ENCODE peak calls at places on chromosome 6, in five cellular contexts. C is AG09319, V is right lobe of liver, Q is GM12865, S is Calu3. F is an unnamed sample.

GRCh38 chr6:75210885-75211739 is 5.3 kb upstream of the COL12A1 start:
- DNase-seq in S (peak), V (no peak), Q (peak), C (no peak), F (no peak)

GRCh38 chr6:48775157-48775556 is 664.2 kb upstream of the PTCHD4 start:
- DNase-seq in C (no peak), S (no peak), Q (no peak), V (no peak), F (no peak)

GRCh38 chr6:28205879-28206278 is 19.2 kb upstream of the ZSCAN9 start:
- DNase-seq in C (no peak), V (no peak), S (no peak), Q (no peak), F (no peak)

GRCh38 chr6:127606131-127606562 is 29.2 kb downstream of the C6orf58 start:
- DNase-seq in C (peak), Q (peak), V (no peak), S (peak), F (no peak)

GRCh38 chr6:79494841-79495240 is 42.4 kb downstream of the LCA5 start:
- DNase-seq in Q (no peak), S (no peak), V (no peak), C (no peak), F (no peak)

GRCh38 chr6:84639396-84639795 is 125.0 kb downstream of the TBX18 start:
- DNase-seq in S (no peak), C (no peak), V (no peak), Q (no peak), F (no peak)

GRCh38 chr6:117989086-117989485 is 82.0 kb downstream of the SLC35F1 start:
- DNase-seq in S (no peak), V (no peak), Q (no peak), C (no peak), F (no peak)

GRCh38 chr6:82245376-82245775 is 2.2 kb downstream of the IBTK start:
- DNase-seq in S (no peak), C (no peak), Q (no peak), V (no peak), F (no peak)

GRCh38 chr6:167589615-167589940 is 237.1 kb upstream of the AFDN start:
- DNase-seq in V (no peak), Q (no peak), C (no peak), S (no peak), F (no peak)

GRCh38 chr6:105591053-105591452 is 188.2 kb upstream of the PREP start:
- DNase-seq in Q (peak), V (no peak), C (no peak), S (peak), F (no peak)

GRCh38 chr6:26155066-26155925 is 68.1 kb downstream of the HFE start:
- DNase-seq in Q (peak), C (no peak), S (peak), V (no peak), F (no peak)

GRCh38 chr6:104705095-104705707 is 154.5 kb downstream of the HACE1 start:
- DNase-seq in C (no peak), Q (peak), V (no peak), S (no peak), F (no peak)

GRCh38 chr6:299050-299980 is 7.0 kb downstream of the DUSP22 start:
- DNase-seq in S (no peak), C (no peak), Q (no peak), V (peak), F (no peak)

GRCh38 chr6:127053032-127053908 is 65.2 kb upstream of the RSPO3 start:
- DNase-seq in V (no peak), Q (no peak), S (no peak), C (no peak), F (no peak)

GRCh38 chr6:11772109-11772830 is 6.3 kb downstream of the ADTRP start:
- DNase-seq in Q (no peak), C (peak), S (peak), V (no peak), F (no peak)

GRCh38 chr6:144219056-144219685 is 66.0 kb upstream of the UTRN start:
- DNase-seq in S (no peak), V (no peak), C (no peak), Q (peak), F (no peak)

GRCh38 chr6:169933839-169934698 is 182.6 kb downstream of the ERMARD start:
- DNase-seq in V (peak), C (peak), S (no peak), Q (no peak), F (no peak)

GRCh38 chr6:169620171-169621125 is 81.4 kb downstream of the WDR27 start:
- DNase-seq in S (no peak), C (no peak), Q (no peak), V (no peak), F (no peak)

GRCh38 chr6:168394606-168395005 is 46.4 kb upstream of the SMOC2 start:
- DNase-seq in C (no peak), V (no peak), S (no peak), Q (no peak), F (no peak)

GRCh38 chr6:13980534-13980933 is 55.8 kb downstream of the RNF182 start:
- DNase-seq in S (no peak), V (no peak), C (no peak), Q (no peak), F (no peak)

GRCh38 chr6:53065266-53066058 is at the start of gene FBXO9:
- DNase-seq in C (no peak), V (peak), S (peak), Q (peak), F (peak)

GRCh38 chr6:95352064-95352463 is 225.3 kb upstream of the MANEA start:
- DNase-seq in S (no peak), C (no peak), Q (no peak), V (no peak), F (no peak)

GRCh38 chr6:152635949-152636674 is 1.1 kb downstream of the SYNE1 start:
- DNase-seq in V (no peak), C (no peak), Q (peak), S (no peak), F (peak)

GRCh38 chr6:105747823-105748405 is 338.2 kb upstream of the PRDM1 start:
- DNase-seq in C (no peak), Q (no peak), S (no peak), V (no peak), F (no peak)

GRCh38 chr6:113047932-113048331 is 700.8 kb downstream of the RFPL4B start:
- DNase-seq in V (no peak), C (no peak), S (no peak), Q (no peak), F (no peak)

GRCh38 chr6:97422171-97422570 is 139.2 kb upstream of the MMS22L start:
- DNase-seq in Q (no peak), S (no peak), C (no peak), V (no peak), F (no peak)

GRCh38 chr6:26474439-26474881 is 16.7 kb downstream of the BTN2A1 start:
- DNase-seq in Q (no peak), S (no peak), C (no peak), V (no peak), F (no peak)

GRCh38 chr6:16486661-16487060 is 248.3 kb downstream of the GMPR start:
- DNase-seq in C (no peak), V (no peak), Q (no peak), S (no peak), F (no peak)

GRCh38 chr6:1313755-1314503 is 2.0 kb downstream of the FOXQ1 start:
- DNase-seq in C (no peak), V (peak), Q (no peak), S (peak), F (no peak)

GRCh38 chr6:146315321-146316254 is 228.0 kb upstream of the RAB32 start:
- DNase-seq in Q (no peak), C (no peak), V (no peak), S (no peak), F (no peak)

GRCh38 chr6:34546551-34547321 is 9.4 kb downstream of the SPDEF start:
- DNase-seq in V (no peak), Q (no peak), S (peak), C (no peak), F (no peak)

GRCh38 chr6:158853072-158853871 is 34.1 kb upstream of the EZR start:
- DNase-seq in S (peak), Q (peak), V (no peak), C (no peak), F (peak)

GRCh38 chr6:158646023-158646888 is 1.7 kb upstream of the DYNLT1 start:
- DNase-seq in V (no peak), C (no peak), S (peak), Q (no peak), F (no peak)

GRCh38 chr6:99225172-99225571 is 124.3 kb downstream of the FAXC start:
- DNase-seq in Q (no peak), V (no peak), S (no peak), C (no peak), F (no peak)

GRCh38 chr6:143739341-143739851 is 61.6 kb downstream of the PHACTR2 start:
- DNase-seq in Q (no peak), C (no peak), V (no peak), S (no peak), F (no peak)

GRCh38 chr6:32825966-32826365 is 9.2 kb upstream of the HLA-DOB start:
- DNase-seq in S (peak), C (peak), Q (no peak), V (no peak), F (no peak)
- TF ChIP-seq CTCF in S (peak), C (peak), Q (peak), V (peak), F (no peak)

GRCh38 chr6:133815313-133815712 is 73.6 kb upstream of the TCF21 start:
- DNase-seq in C (no peak), V (no peak), S (no peak), Q (no peak), F (no peak)

GRCh38 chr6:133820208-133820607 is 68.7 kb upstream of the TCF21 start:
- DNase-seq in Q (no peak), S (no peak), C (no peak), V (no peak), F (no peak)

GRCh38 chr6:133814797-133815196 is 74.1 kb upstream of the TCF21 start:
- DNase-seq in V (no peak), C (no peak), Q (no peak), S (peak), F (no peak)

GRCh38 chr6:133818320-133818719 is 70.6 kb upstream of the TCF21 start:
- DNase-seq in C (no peak), Q (no peak), S (no peak), V (no peak), F (no peak)

DNA sequence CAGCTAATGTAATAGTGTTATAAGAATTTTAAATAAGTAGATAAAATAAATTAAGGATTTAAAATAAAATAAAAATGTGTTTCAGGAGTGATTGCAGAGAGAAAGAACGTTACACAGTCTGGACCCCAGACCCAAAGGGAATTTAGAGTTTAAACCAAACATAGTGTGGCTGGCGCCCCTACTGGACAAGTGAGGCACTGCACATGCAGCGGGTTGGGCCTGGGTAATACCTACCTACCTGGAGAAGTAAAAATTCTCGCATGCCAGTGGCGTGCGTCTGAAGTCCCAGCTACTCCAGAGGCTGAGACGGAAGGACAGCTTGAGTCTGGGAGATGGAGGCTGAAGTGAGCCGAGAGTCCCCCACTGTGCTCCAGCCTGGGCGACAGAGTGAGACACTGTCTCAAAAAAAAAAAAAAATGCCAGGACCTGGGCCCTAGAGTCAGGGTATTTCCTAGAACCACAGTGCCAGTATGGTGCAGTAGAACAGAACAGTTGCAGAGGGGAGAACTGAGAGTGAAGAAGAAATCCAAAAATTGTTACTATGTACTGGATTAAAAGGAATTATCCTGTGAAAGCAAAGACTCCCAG is 71.4 kb upstream of the TCF21 start:
- DNase-seq in S (peak), Q (peak), V (no peak), C (no peak), F (no peak)
- TF ChIP-seq CTCF in S (peak), Q (peak), V (peak), C (peak), F (peak)

GRCh38 chr6:151161363-151161762 is 78.4 kb upstream of the AKAP12 start:
- DNase-seq in C (no peak), V (no peak), S (no peak), Q (no peak), F (no peak)

GRCh38 chr6:151155095-151155494 is 84.7 kb upstream of the AKAP12 start:
- DNase-seq in Q (no peak), C (no peak), S (no peak), V (no peak), F (no peak)

GRCh38 chr6:151164383-151164782 is 75.4 kb upstream of the AKAP12 start:
- DNase-seq in S (no peak), Q (no peak), C (no peak), V (no peak), F (no peak)

DNA sequence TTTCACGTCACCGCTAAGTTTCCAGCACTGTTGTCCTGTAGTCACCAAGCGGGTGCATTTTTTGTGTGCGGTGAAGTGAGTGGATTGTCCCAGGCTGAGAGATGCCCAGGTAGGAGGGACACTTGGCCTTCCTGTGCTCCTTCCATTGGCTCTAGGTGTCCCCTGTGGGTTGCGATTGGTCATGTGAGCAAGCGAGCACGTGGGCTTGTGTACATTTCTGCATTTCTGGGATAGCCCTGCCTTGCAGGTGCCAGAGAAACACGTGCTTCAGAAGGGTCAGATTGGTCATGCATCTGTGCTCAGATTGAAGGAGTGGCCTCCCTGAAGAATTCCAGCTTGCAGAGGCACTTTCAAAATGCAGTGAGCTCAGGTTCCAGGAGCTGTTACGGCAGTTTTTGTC is 78.9 kb upstream of the AKAP12 start:
- DNase-seq in V (no peak), C (no peak), Q (no peak), S (peak), F (no peak)
- TF ChIP-seq CTCF in V (no peak), C (no peak), Q (no peak), S (no peak), F (no peak)

DNA sequence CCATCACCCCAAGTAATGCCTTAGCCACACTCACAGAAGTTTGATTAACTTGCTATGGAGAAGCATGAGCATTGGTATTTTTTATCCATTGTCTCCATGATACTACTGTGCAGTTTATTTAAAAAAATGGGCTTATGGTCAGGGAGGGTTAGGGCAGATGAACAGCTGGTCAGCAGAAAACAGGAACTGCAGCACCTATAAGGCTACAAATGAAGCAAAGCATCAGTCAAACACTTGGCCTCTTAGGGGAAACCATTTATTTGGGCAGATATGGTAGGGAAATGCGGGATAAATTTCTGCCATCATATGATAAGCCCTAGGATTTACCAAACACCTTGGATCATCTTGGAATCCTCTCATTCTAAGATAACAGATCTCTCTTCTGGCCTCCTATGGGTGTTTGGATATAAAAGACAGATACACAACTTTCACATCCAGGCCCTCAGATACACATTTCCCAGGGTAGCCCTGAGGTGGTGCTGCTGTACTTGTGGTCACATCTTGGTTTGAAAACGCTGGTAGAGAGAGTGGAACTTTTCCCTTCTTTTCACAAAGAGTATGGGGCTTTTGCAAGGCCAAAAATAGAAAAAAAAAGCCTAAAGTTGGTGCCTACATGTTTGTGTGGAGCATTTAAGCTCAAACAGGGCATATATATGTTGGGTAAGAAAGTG is 42.8 kb upstream of the AHI1 start:
- DNase-seq in V (no peak), Q (peak), S (peak), C (no peak), F (no peak)
- TF ChIP-seq CTCF in V (peak), Q (peak), S (no peak), C (peak), F (no peak)

GRCh38 chr6:77926198-77926752 is 273.4 kb downstream of the MEI4 start:
- DNase-seq in V (no peak), Q (peak), S (no peak), C (no peak), F (no peak)
- TF ChIP-seq CTCF in V (peak), Q (peak), S (no peak), C (no peak), F (no peak)